ENCODE peak calls at places on chromosomes 16 and 17, in nine cellular contexts. Y is HCT116, W is uterus, O is body of pancreas, A is prostate gland, M is tibial nerve, Z is HepG2, F is adrenal gland, I is ovary. E is an unnamed sample. For H3K36me3, the result is how much of the 10 kb centered on the place peaks cover.

GRCh38 chr16:68520649-68521086 is 18.4 kb upstream of the ZFP90 start:
- DNase-seq in Y (peak), W (peak), O (peak), A (peak), M (peak), Z (peak), F (peak), I (peak), E (peak)

GRCh38 chr17:784143-784542 is 2.0 kb downstream of the MRM3 start:
- DNase-seq in Y (no peak), W (no peak), O (no peak), A (no peak), M (no peak), Z (no peak), F (no peak), I (no peak), E (no peak)

GRCh38 chr17:71980171-71980570 is 140.6 kb upstream of the SOX9 start:
- DNase-seq in Y (no peak), W (no peak), O (no peak), A (no peak), M (no peak), Z (no peak), F (no peak), I (no peak), E (no peak)

GRCh38 chr17:50149425-50150353 is 788 bp downstream of the PPP1R9B start:
- DNase-seq in Y (no peak), W (no peak), O (peak), A (peak), M (no peak), Z (no peak), F (no peak), I (peak), E (peak)

GRCh38 chr17:78384479-78385175 is 6.2 kb downstream of the PGS1 start:
- DNase-seq in Y (no peak), W (no peak), O (no peak), A (no peak), M (no peak), Z (no peak), F (no peak), I (no peak), E (no peak)

GRCh38 chr16:65123846-65124513 is 2.1 kb upstream of the CDH11 start:
- DNase-seq in Y (no peak), W (peak), O (no peak), A (no peak), M (no peak), Z (no peak), F (no peak), I (no peak), E (no peak)

GRCh38 chr17:351875-352420 is 659 bp downstream of the RPH3AL start:
- DNase-seq in Y (no peak), W (no peak), O (no peak), A (no peak), M (no peak), Z (no peak), F (no peak), I (no peak), E (no peak)

GRCh38 chr17:58385359-58385899 is 31.9 kb downstream of the RNF43 start:
- DNase-seq in Y (no peak), W (no peak), O (no peak), A (no peak), M (no peak), Z (no peak), F (no peak), I (no peak), E (no peak)

GRCh38 chr17:78668847-78669246 is 91.7 kb upstream of the DNAH17 start:
- DNase-seq in Y (no peak), W (no peak), O (no peak), A (no peak), M (no peak), Z (no peak), F (no peak), I (no peak), E (no peak)

GRCh38 chr17:3511841-3512511 is 36.2 kb downstream of the ASPA start:
- DNase-seq in Y (no peak), W (no peak), O (no peak), A (no peak), M (no peak), Z (no peak), F (no peak), I (no peak), E (no peak)

GRCh38 chr17:58541249-58541648 is 26.8 kb upstream of the MTMR4 start:
- DNase-seq in Y (peak), W (no peak), O (no peak), A (no peak), M (no peak), Z (no peak), F (no peak), I (no peak), E (no peak)

GRCh38 chr16:81457326-81458133 is 12.9 kb downstream of the CMIP start:
- DNase-seq in Y (peak), W (no peak), O (peak), A (no peak), M (no peak), Z (peak), F (peak), I (no peak), E (no peak)

GRCh38 chr17:33778505-33779398 is 476.3 kb upstream of the CCL2 start:
- DNase-seq in Y (peak), W (no peak), O (peak), A (peak), M (peak), Z (peak), F (peak), I (no peak), E (peak)

GRCh38 chr17:12024332-12024731 is 3.7 kb downstream of the MAP2K4 start:
- DNase-seq in Y (peak), W (no peak), O (no peak), A (no peak), M (no peak), Z (peak), F (no peak), I (no peak), E (no peak)

GRCh38 chr16:70482624-70483023 is 28.2 kb downstream of the FCSK start:
- DNase-seq in Y (no peak), W (no peak), O (no peak), A (no peak), M (no peak), Z (no peak), F (no peak), I (no peak), E (no peak)

GRCh38 chr17:4721203-4722135 is 9.8 kb upstream of the MED11 start:
- DNase-seq in Y (peak), W (no peak), O (peak), A (peak), M (no peak), Z (peak), F (peak), I (no peak), E (no peak)

GRCh38 chr16:82987767-82988166 is 361.0 kb downstream of the CDH13 start:
- DNase-seq in Y (no peak), W (no peak), O (no peak), A (no peak), M (no peak), Z (no peak), F (no peak), I (no peak), E (no peak)

GRCh38 chr16:70402916-70403659 is 35.8 kb downstream of the ST3GAL2 start:
- DNase-seq in Y (no peak), W (no peak), O (no peak), A (no peak), M (no peak), Z (peak), F (no peak), I (no peak), E (no peak)

GRCh38 chr17:75468311-75468754 is 11.9 kb downstream of the TMEM94 start:
- DNase-seq in Y (no peak), W (no peak), O (no peak), A (no peak), M (no peak), Z (peak), F (peak), I (no peak), E (peak)

GRCh38 chr17:31444026-31444425 is 52.6 kb downstream of the RAB11FIP4 start:
- DNase-seq in Y (no peak), W (no peak), O (no peak), A (no peak), M (no peak), Z (no peak), F (no peak), I (no peak), E (no peak)

GRCh38 chr16:3149630-3150345 is 15.0 kb downstream of the ZNF213 start:
- DNase-seq in Y (no peak), W (peak), O (peak), A (peak), M (peak), Z (no peak), F (peak), I (peak), E (peak)

GRCh38 chr16:77043076-77043475 is 147.9 kb upstream of the MON1B start:
- DNase-seq in Y (peak), W (no peak), O (no peak), A (no peak), M (no peak), Z (no peak), F (no peak), I (no peak), E (no peak)

GRCh38 chr16:81035975-81036750 is 521 bp downstream of the ATMIN start:
- DNase-seq in Y (no peak), W (peak), O (peak), A (peak), M (no peak), Z (peak), F (peak), I (peak), E (peak)

GRCh38 chr16:87228363-87228762 is 88.8 kb downstream of the C16orf95 start:
- DNase-seq in Y (no peak), W (no peak), O (no peak), A (no peak), M (no peak), Z (no peak), F (no peak), I (no peak), E (no peak)

GRCh38 chr17:11644265-11645212 is 46.3 kb downstream of the DNAH9 start:
- DNase-seq in Y (peak), W (peak), O (peak), A (peak), M (peak), Z (peak), F (peak), I (peak), E (peak)

GRCh38 chr17:35749560-35750412 is 3.3 kb downstream of the GAS2L2 start:
- DNase-seq in Y (no peak), W (no peak), O (no peak), A (no peak), M (no peak), Z (no peak), F (no peak), I (no peak), E (no peak)

GRCh38 chr17:11326492-11326891 is 85.5 kb downstream of the SHISA6 start:
- DNase-seq in Y (no peak), W (no peak), O (no peak), A (no peak), M (no peak), Z (no peak), F (no peak), I (no peak), E (no peak)

GRCh38 chr17:9346296-9346926 is 229.2 kb downstream of the STX8 start:
- DNase-seq in Y (no peak), W (no peak), O (no peak), A (no peak), M (no peak), Z (no peak), F (no peak), I (no peak), E (no peak)

GRCh38 chr17:32609085-32609484 is 122.3 kb downstream of the CDK5R1 start:
- DNase-seq in Y (peak), W (no peak), O (peak), A (peak), M (peak), Z (peak), F (peak), I (no peak), E (peak)

GRCh38 chr16:78137179-78137578 is 37.7 kb downstream of the WWOX start:
- DNase-seq in Y (no peak), W (no peak), O (no peak), A (no peak), M (no peak), Z (no peak), F (no peak), I (no peak), E (no peak)

GRCh38 chr16:88618956-88619667 is 19.3 kb upstream of the IL17C start:
- DNase-seq in Y (no peak), W (no peak), O (no peak), A (no peak), M (no peak), Z (no peak), F (no peak), I (no peak), E (no peak)

GRCh38 chr16:8720080-8720966 is 45.9 kb downstream of the ABAT start:
- DNase-seq in Y (no peak), W (no peak), O (peak), A (no peak), M (no peak), Z (peak), F (peak), I (no peak), E (no peak)

GRCh38 chr16:85395913-85396878 is 216.9 kb upstream of the GSE1 start:
- DNase-seq in Y (no peak), W (no peak), O (no peak), A (peak), M (no peak), Z (no peak), F (no peak), I (peak), E (no peak)

GRCh38 chr17:50482516-50482915 is 3.9 kb downstream of the RSAD1 start:
- DNase-seq in Y (peak), W (peak), O (peak), A (peak), M (peak), Z (peak), F (peak), I (peak), E (peak)

GRCh38 chr16:56609463-56609921 is 1.1 kb downstream of the MT2A start:
- DNase-seq in Y (peak), W (peak), O (peak), A (peak), M (peak), Z (peak), F (peak), I (peak), E (no peak)

GRCh38 chr17:13727441-13728171 is 125.9 kb upstream of the HS3ST3A1 start:
- DNase-seq in Y (no peak), W (no peak), O (no peak), A (no peak), M (no peak), Z (no peak), F (no peak), I (no peak), E (no peak)

GRCh38 chr16:54649846-54650245 is 280.8 kb upstream of the IRX5 start:
- DNase-seq in Y (no peak), W (no peak), O (no peak), A (no peak), M (no peak), Z (no peak), F (no peak), I (no peak), E (no peak)

GRCh38 chr17:80694085-80694991 is 149.7 kb downstream of the RPTOR start:
- DNase-seq in Y (no peak), W (no peak), O (no peak), A (no peak), M (no peak), Z (no peak), F (no peak), I (no peak), E (no peak)

DNA sequence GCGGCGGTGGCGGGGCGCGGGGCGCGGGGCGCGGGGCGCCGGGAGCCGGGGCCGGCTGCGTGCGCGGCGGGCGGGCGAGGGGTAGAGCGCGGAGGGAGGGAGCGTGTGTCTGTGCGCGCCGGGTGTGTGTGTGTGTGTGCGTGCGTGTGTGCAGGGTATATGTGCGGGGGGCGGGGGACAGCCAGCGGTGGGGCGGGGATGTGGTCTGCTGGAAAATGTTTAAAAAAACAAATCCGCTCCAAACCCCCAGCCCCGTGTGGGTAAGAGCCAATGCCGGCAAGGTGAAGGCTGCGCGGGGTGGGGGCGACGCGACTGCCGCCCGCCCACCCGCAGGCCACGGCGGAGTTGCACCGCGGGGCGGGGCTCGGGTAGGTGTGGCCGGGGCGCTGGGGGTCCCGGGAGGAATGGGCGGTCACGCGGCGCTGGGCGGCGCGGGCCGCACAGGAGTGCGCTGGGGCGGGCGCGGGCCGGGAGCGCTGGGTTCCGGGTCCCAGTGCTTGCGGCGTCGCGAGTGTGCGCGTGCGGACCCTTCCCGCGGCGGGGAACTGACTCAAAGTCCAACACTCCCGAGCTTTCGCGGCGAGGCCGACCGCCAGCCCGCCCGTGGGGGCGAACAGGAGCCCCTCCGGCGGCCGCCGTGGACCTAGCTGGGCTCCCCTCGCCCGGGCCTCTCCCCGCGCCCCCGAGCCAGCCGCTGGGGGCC is at the start of gene CYGB:
- DNase-seq in Y (no peak), W (no peak), O (no peak), A (no peak), M (peak), Z (no peak), F (no peak), I (no peak), E (no peak)
- H3K4me3 ChIP-seq in Y (no peak), W (peak), O (no peak), A (peak), M (peak), Z (no peak), F (peak), I (peak), E (peak)

GRCh38 chr17:44221862-44222111 is 2.3 kb upstream of the UBTF start:
- DNase-seq in Y (no peak), W (no peak), O (no peak), A (no peak), M (no peak), Z (no peak), F (no peak), I (no peak), E (no peak)

GRCh38 chr17:44219126-44219635 is 294 bp downstream of the UBTF start:
- DNase-seq in Y (no peak), W (peak), O (peak), A (peak), M (no peak), Z (peak), F (peak), I (peak), E (peak)

GRCh38 chr17:44219636-44220210 is at the start of gene UBTF:
- DNase-seq in Y (no peak), W (peak), O (peak), A (peak), M (no peak), Z (peak), F (peak), I (peak), E (peak)

GRCh38 chr17:44221072-44221861 is 1.8 kb upstream of the UBTF start:
- DNase-seq in Y (no peak), W (peak), O (peak), A (peak), M (peak), Z (peak), F (peak), I (peak), E (peak)

DNA sequence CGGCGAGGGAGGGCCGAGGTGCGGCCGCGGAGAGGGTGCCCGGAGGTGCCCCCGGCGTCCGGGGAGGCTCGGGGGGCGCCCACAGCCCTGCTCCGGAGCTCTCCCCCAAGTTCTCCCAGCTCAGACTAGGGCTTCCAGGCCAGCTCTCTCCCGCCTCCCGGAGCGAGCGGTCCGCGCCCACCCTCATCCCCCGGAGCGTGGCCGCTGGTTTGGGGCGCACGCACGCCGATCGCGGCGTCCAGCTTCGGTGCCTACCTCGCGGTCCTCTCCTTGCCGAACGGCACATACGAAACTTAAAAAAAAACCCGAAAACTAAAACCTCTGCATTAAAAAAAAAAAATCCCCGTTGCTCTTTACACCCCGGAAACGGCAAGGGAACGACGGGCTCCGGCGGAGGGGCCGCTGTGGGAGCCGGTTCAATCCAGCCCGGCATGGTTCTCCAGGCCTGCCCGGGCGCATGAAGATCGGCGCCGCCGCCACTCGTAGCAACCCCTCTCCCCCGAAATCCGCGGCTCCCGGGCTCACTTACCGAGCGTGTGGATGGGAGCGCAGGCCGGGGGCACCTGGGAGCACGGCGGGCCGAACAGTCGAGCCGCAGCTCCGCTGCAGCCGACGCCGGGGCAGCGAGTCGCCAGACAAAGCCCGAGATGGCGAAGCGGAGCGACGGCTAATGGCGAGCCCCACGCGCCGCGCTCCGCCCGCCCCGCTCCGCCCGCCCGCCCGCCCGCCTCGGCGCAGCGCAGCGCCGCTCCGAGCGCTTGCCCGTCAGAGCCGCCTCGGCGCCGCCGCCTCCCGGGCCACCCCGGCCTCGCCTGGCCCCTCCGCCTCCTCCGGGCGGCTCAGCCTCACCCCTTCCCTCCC is 966 bp upstream of the UBTF start:
- DNase-seq in Y (no peak), W (no peak), O (peak), A (peak), M (no peak), Z (no peak), F (peak), I (peak), E (peak)
- TF ChIP-seq POLR2A in Y (no peak), W (no peak), O (peak), A (no peak), M (no peak), Z (no peak), F (peak), I (no peak), E (no peak)

GRCh38 chr16:53498984-53499383 is 4.0 kb downstream of the AKTIP start:
- DNase-seq in Y (no peak), W (no peak), O (no peak), A (no peak), M (no peak), Z (no peak), F (no peak), I (no peak), E (no peak)

GRCh38 chr16:53489754-53490153 is 13.3 kb downstream of the AKTIP start:
- DNase-seq in Y (no peak), W (no peak), O (no peak), A (no peak), M (no peak), Z (no peak), F (no peak), I (no peak), E (no peak)

GRCh38 chr16:53492499-53492898 is 10.5 kb downstream of the AKTIP start:
- DNase-seq in Y (no peak), W (no peak), O (no peak), A (no peak), M (no peak), Z (no peak), F (no peak), I (no peak), E (no peak)

GRCh38 chr16:53495325-53495724 is 7.7 kb downstream of the AKTIP start:
- DNase-seq in Y (no peak), W (no peak), O (no peak), A (no peak), M (no peak), Z (no peak), F (no peak), I (no peak), E (no peak)
- H3K36me3 ChIP-seq in Y (under half), W (under half), O (under half), A (under half), M (under half), Z (under half), F (under half), I (under half), E (half or more)

GRCh38 chr17:28737770-28738679 is 5.8 kb upstream of the TRAF4 start:
- DNase-seq in Y (no peak), W (no peak), O (no peak), A (no peak), M (no peak), Z (no peak), F (no peak), I (no peak), E (no peak)
- H3K4me3 ChIP-seq in Y (no peak), W (no peak), O (no peak), A (no peak), M (no peak), Z (no peak), F (no peak), I (no peak), E (no peak)